ENCODE peak calls at places on chromosomes 1 and 21, in seven cellular contexts. One of them, this sample, is unnamed.

GRCh38 chr1:213122514-213122929 is 71.5 kb downstream of the RPS6KC1 start:
- DNase-seq in naive thymus-derived CD8-positive, alpha-beta T cell: no peak
- DNase-seq in hepatic stellate cell: no peak
- DNase-seq in posterior cingulate gyrus: no peak
- DNase-seq in K562: peak
- DNase-seq in M059J: peak
- DNase-seq in midbrain: peak
- DNase-seq in this sample: no peak

GRCh38 chr21:16169102-16169511 is 439.3 kb downstream of the USP25 start:
- DNase-seq in naive thymus-derived CD8-positive, alpha-beta T cell: no peak
- DNase-seq in hepatic stellate cell: no peak
- DNase-seq in posterior cingulate gyrus: peak
- DNase-seq in K562: no peak
- DNase-seq in M059J: peak
- DNase-seq in midbrain: no peak
- DNase-seq in this sample: no peak

GRCh38 chr1:5915587-5916571 is 76.3 kb downstream of the NPHP4 start:
- DNase-seq in naive thymus-derived CD8-positive, alpha-beta T cell: no peak
- DNase-seq in hepatic stellate cell: peak
- DNase-seq in posterior cingulate gyrus: peak
- DNase-seq in K562: peak
- DNase-seq in M059J: peak
- DNase-seq in midbrain: peak
- DNase-seq in this sample: peak

GRCh38 chr1:151819951-151820623 is 11.5 kb downstream of the RORC start:
- DNase-seq in naive thymus-derived CD8-positive, alpha-beta T cell: no peak
- DNase-seq in hepatic stellate cell: no peak
- DNase-seq in posterior cingulate gyrus: no peak
- DNase-seq in K562: no peak
- DNase-seq in M059J: peak
- DNase-seq in midbrain: no peak
- DNase-seq in this sample: no peak

GRCh38 chr1:21238141-21238800 is 52.0 kb downstream of the ECE1 start:
- DNase-seq in naive thymus-derived CD8-positive, alpha-beta T cell: no peak
- DNase-seq in hepatic stellate cell: peak
- DNase-seq in posterior cingulate gyrus: no peak
- DNase-seq in K562: no peak
- DNase-seq in M059J: peak
- DNase-seq in midbrain: no peak
- DNase-seq in this sample: no peak

GRCh38 chr1:46643368-46643775 is 24.8 kb downstream of the ATPAF1 start:
- DNase-seq in naive thymus-derived CD8-positive, alpha-beta T cell: no peak
- DNase-seq in hepatic stellate cell: peak
- DNase-seq in posterior cingulate gyrus: no peak
- DNase-seq in K562: no peak
- DNase-seq in M059J: peak
- DNase-seq in midbrain: no peak
- DNase-seq in this sample: no peak

GRCh38 chr1:153386500-153386901 is 4.4 kb downstream of the S100A8 start:
- DNase-seq in naive thymus-derived CD8-positive, alpha-beta T cell: no peak
- DNase-seq in hepatic stellate cell: no peak
- DNase-seq in posterior cingulate gyrus: peak
- DNase-seq in K562: no peak
- DNase-seq in M059J: peak
- DNase-seq in midbrain: peak
- DNase-seq in this sample: no peak

GRCh38 chr1:208654241-208654640 is 410.1 kb upstream of the PLXNA2 start:
- DNase-seq in naive thymus-derived CD8-positive, alpha-beta T cell: no peak
- DNase-seq in hepatic stellate cell: no peak
- DNase-seq in posterior cingulate gyrus: no peak
- DNase-seq in K562: peak
- DNase-seq in M059J: peak
- DNase-seq in midbrain: no peak
- DNase-seq in this sample: peak

GRCh38 chr1:235683653-235684052 is 34.1 kb upstream of the GNG4 start:
- DNase-seq in naive thymus-derived CD8-positive, alpha-beta T cell: no peak
- DNase-seq in hepatic stellate cell: no peak
- DNase-seq in posterior cingulate gyrus: no peak
- DNase-seq in K562: no peak
- DNase-seq in M059J: no peak
- DNase-seq in midbrain: no peak
- DNase-seq in this sample: no peak

GRCh38 chr1:218665216-218665615 is 320.1 kb downstream of the TGFB2 start:
- DNase-seq in naive thymus-derived CD8-positive, alpha-beta T cell: no peak
- DNase-seq in hepatic stellate cell: peak
- DNase-seq in posterior cingulate gyrus: peak
- DNase-seq in K562: no peak
- DNase-seq in M059J: peak
- DNase-seq in midbrain: peak
- DNase-seq in this sample: no peak

GRCh38 chr1:160768295-160768657 is 27.7 kb upstream of the LY9 start:
- DNase-seq in naive thymus-derived CD8-positive, alpha-beta T cell: peak
- DNase-seq in hepatic stellate cell: no peak
- DNase-seq in posterior cingulate gyrus: no peak
- DNase-seq in K562: no peak
- DNase-seq in M059J: peak
- DNase-seq in midbrain: no peak
- DNase-seq in this sample: peak

GRCh38 chr1:206649261-206649660 is 13.9 kb downstream of the DYRK3 start:
- DNase-seq in naive thymus-derived CD8-positive, alpha-beta T cell: no peak
- DNase-seq in hepatic stellate cell: no peak
- DNase-seq in posterior cingulate gyrus: no peak
- DNase-seq in K562: no peak
- DNase-seq in M059J: peak
- DNase-seq in midbrain: no peak
- DNase-seq in this sample: no peak

GRCh38 chr21:42653492-42654061 is at the start of gene PDE9A:
- DNase-seq in naive thymus-derived CD8-positive, alpha-beta T cell: no peak
- DNase-seq in hepatic stellate cell: no peak
- DNase-seq in posterior cingulate gyrus: peak
- DNase-seq in K562: peak
- DNase-seq in M059J: no peak
- DNase-seq in midbrain: peak
- DNase-seq in this sample: peak

GRCh38 chr1:152050886-152051764 is 14.3 kb upstream of the S100A11 start:
- DNase-seq in naive thymus-derived CD8-positive, alpha-beta T cell: no peak
- DNase-seq in hepatic stellate cell: peak
- DNase-seq in posterior cingulate gyrus: no peak
- DNase-seq in K562: no peak
- DNase-seq in M059J: peak
- DNase-seq in midbrain: no peak
- DNase-seq in this sample: no peak

GRCh38 chr1:92291372-92291999 is 7.3 kb downstream of the GLMN start:
- DNase-seq in naive thymus-derived CD8-positive, alpha-beta T cell: no peak
- DNase-seq in hepatic stellate cell: peak
- DNase-seq in posterior cingulate gyrus: no peak
- DNase-seq in K562: peak
- DNase-seq in M059J: peak
- DNase-seq in midbrain: peak
- DNase-seq in this sample: peak

This sample was measured in HuH-7.